ENCODE peak calls at places on chromosome 6, in nine cellular contexts. One of them, this sample, is unnamed.

GRCh38 chr6:108436771-108437170 is 123.9 kb upstream of the FOXO3 start:
- DNase-seq in MM.1S: no peak
- DNase-seq in GM23338: no peak
- DNase-seq in dorsolateral prefrontal cortex: no peak
- DNase-seq in epithelial cell of prostate: no peak
- DNase-seq in brain microvascular endothelial cell: no peak
- DNase-seq in GM12878: no peak
- DNase-seq in colonic mucosa: no peak
- DNase-seq in lower lobe of right lung: no peak
- DNase-seq in this sample: no peak

GRCh38 chr6:81744136-81744535 is 8.3 kb downstream of the TENT5A start:
- DNase-seq in GM23338: no peak
- DNase-seq in MM.1S: no peak
- DNase-seq in epithelial cell of prostate: no peak
- DNase-seq in colonic mucosa: no peak
- DNase-seq in dorsolateral prefrontal cortex: no peak
- DNase-seq in GM12878: no peak
- DNase-seq in brain microvascular endothelial cell: no peak
- DNase-seq in lower lobe of right lung: no peak
- DNase-seq in this sample: no peak

GRCh38 chr6:34384305-34385153 is 7.9 kb downstream of the NUDT3 start:
- DNase-seq in GM12878: no peak
- DNase-seq in epithelial cell of prostate: no peak
- DNase-seq in MM.1S: no peak
- DNase-seq in colonic mucosa: no peak
- DNase-seq in lower lobe of right lung: no peak
- DNase-seq in GM23338: no peak
- DNase-seq in brain microvascular endothelial cell: no peak
- DNase-seq in dorsolateral prefrontal cortex: no peak
- DNase-seq in this sample: no peak

GRCh38 chr6:116450185-116450710 is 10.9 kb upstream of the CALHM6 start:
- DNase-seq in GM23338: no peak
- DNase-seq in GM12878: no peak
- DNase-seq in colonic mucosa: no peak
- DNase-seq in epithelial cell of prostate: no peak
- DNase-seq in lower lobe of right lung: no peak
- DNase-seq in MM.1S: no peak
- DNase-seq in brain microvascular endothelial cell: no peak
- DNase-seq in dorsolateral prefrontal cortex: no peak
- DNase-seq in this sample: no peak

GRCh38 chr6:20444786-20445271 is 43.1 kb downstream of the E2F3 start:
- DNase-seq in colonic mucosa: no peak
- DNase-seq in GM12878: no peak
- DNase-seq in MM.1S: no peak
- DNase-seq in dorsolateral prefrontal cortex: no peak
- DNase-seq in GM23338: no peak
- DNase-seq in epithelial cell of prostate: no peak
- DNase-seq in lower lobe of right lung: no peak
- DNase-seq in brain microvascular endothelial cell: peak; percentile 27
- DNase-seq in this sample: no peak

GRCh38 chr6:151351731-151352130 is 39.6 kb downstream of the ZBTB2 start:
- DNase-seq in dorsolateral prefrontal cortex: no peak
- DNase-seq in GM23338: no peak
- DNase-seq in lower lobe of right lung: no peak
- DNase-seq in epithelial cell of prostate: no peak
- DNase-seq in MM.1S: no peak
- DNase-seq in colonic mucosa: no peak
- DNase-seq in GM12878: no peak
- DNase-seq in brain microvascular endothelial cell: no peak
- DNase-seq in this sample: no peak

GRCh38 chr6:135147637-135148592 is 33.2 kb upstream of the MYB start:
- DNase-seq in GM23338: no peak
- DNase-seq in lower lobe of right lung: no peak
- DNase-seq in epithelial cell of prostate: no peak
- DNase-seq in MM.1S: no peak
- DNase-seq in brain microvascular endothelial cell: peak; percentile 2
- DNase-seq in dorsolateral prefrontal cortex: no peak
- DNase-seq in GM12878: no peak
- DNase-seq in colonic mucosa: no peak
- DNase-seq in this sample: no peak

GRCh38 chr6:139926711-139927110 is 552.3 kb upstream of the CITED2 start:
- DNase-seq in MM.1S: no peak
- DNase-seq in GM23338: no peak
- DNase-seq in GM12878: no peak
- DNase-seq in dorsolateral prefrontal cortex: no peak
- DNase-seq in lower lobe of right lung: no peak
- DNase-seq in brain microvascular endothelial cell: peak; percentile 42
- DNase-seq in colonic mucosa: no peak
- DNase-seq in epithelial cell of prostate: no peak
- DNase-seq in this sample: no peak

GRCh38 chr6:169905041-169905807 is 153.8 kb downstream of the ERMARD start:
- DNase-seq in GM12878: no peak
- DNase-seq in dorsolateral prefrontal cortex: no peak
- DNase-seq in lower lobe of right lung: no peak
- DNase-seq in MM.1S: no peak
- DNase-seq in GM23338: no peak
- DNase-seq in brain microvascular endothelial cell: peak; percentile 46
- DNase-seq in colonic mucosa: peak; percentile 27
- DNase-seq in epithelial cell of prostate: no peak
- DNase-seq in this sample: no peak

GRCh38 chr6:133609404-133610270 is 279.3 kb upstream of the TCF21 start:
- DNase-seq in MM.1S: no peak
- DNase-seq in GM23338: no peak
- DNase-seq in colonic mucosa: no peak
- DNase-seq in dorsolateral prefrontal cortex: no peak
- DNase-seq in GM12878: no peak
- DNase-seq in epithelial cell of prostate: peak; percentile 96
- DNase-seq in brain microvascular endothelial cell: peak; percentile 100
- DNase-seq in lower lobe of right lung: no peak
- DNase-seq in this sample: no peak

GRCh38 chr6:126055449-126055848 is 69.1 kb downstream of the TRMT11 start:
- DNase-seq in dorsolateral prefrontal cortex: no peak
- DNase-seq in epithelial cell of prostate: no peak
- DNase-seq in MM.1S: no peak
- DNase-seq in GM12878: no peak
- DNase-seq in brain microvascular endothelial cell: no peak
- DNase-seq in lower lobe of right lung: no peak
- DNase-seq in colonic mucosa: no peak
- DNase-seq in GM23338: no peak
- DNase-seq in this sample: no peak

GRCh38 chr6:165843121-165843520 is 180.1 kb upstream of the PDE10A start:
- DNase-seq in colonic mucosa: peak; percentile 53
- DNase-seq in GM23338: peak; percentile 36
- DNase-seq in GM12878: no peak
- DNase-seq in lower lobe of right lung: no peak
- DNase-seq in MM.1S: no peak
- DNase-seq in dorsolateral prefrontal cortex: no peak
- DNase-seq in epithelial cell of prostate: no peak
- DNase-seq in brain microvascular endothelial cell: no peak
- DNase-seq in this sample: no peak
- H3K27ac ChIP-seq in colonic mucosa: no peak overlapping the region
- H3K27ac ChIP-seq in GM23338: no peak overlapping the region
- H3K27ac ChIP-seq in GM12878: no peak overlapping the region
- H3K27ac ChIP-seq in lower lobe of right lung: no peak overlapping the region
- H3K27ac ChIP-seq in MM.1S: no peak overlapping the region
- H3K27ac ChIP-seq in dorsolateral prefrontal cortex: no peak overlapping the region
- H3K27ac ChIP-seq in epithelial cell of prostate: no peak overlapping the region
- H3K27ac ChIP-seq in brain microvascular endothelial cell: no peak overlapping the region
- H3K27ac ChIP-seq in this sample: no peak overlapping the region

DNA sequence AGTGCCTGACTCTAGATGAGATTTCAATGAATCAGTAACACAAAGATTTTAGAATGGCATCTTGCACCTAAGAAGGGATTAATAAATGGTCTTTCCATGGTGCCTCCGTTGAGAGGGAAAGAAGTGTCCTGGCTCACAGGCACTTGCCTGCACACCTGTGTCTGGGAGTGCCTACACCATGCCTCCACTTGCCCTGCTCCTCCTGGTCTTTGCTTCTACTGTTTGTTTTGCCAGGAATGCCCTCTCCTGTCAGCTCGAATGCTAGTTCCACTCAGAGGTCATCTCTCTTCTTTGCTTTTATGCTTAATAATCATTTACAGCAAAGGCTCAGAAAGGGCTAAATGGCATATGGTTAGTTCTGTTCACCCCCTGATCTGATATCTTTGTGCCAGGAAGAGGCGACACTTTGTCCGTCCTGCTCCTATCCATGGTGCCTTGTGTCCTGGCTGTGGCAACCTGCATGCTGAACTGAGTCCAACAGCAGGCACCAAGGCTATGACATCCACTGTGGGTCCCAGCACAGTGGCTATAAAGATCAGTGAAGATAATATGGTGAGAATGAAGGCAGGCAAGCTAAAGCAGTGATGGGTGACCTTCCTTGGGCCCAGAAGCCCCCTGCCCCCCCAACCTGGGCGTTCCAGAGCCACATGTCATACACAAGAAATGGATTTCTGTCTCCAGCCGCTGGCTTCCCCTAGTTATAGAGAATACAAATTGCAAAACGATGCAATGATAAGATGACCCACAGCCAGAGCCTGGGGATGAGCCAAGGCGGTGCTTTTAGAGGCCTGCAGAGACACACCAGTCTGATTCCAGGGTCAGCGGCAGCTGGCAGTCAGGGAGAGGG is 1.4 kb downstream of the C6orf132 start:
- DNase-seq in GM12878: no peak
- DNase-seq in dorsolateral prefrontal cortex: no peak
- DNase-seq in brain microvascular endothelial cell: no peak
- DNase-seq in lower lobe of right lung: no peak
- DNase-seq in colonic mucosa: peak; percentile 44
- DNase-seq in MM.1S: no peak
- DNase-seq in epithelial cell of prostate: no peak
- DNase-seq in GM23338: no peak
- DNase-seq in this sample: no peak
- H3K27ac ChIP-seq in GM12878: no peak overlapping the region
- H3K27ac ChIP-seq in dorsolateral prefrontal cortex: no peak overlapping the region
- H3K27ac ChIP-seq in brain microvascular endothelial cell: peak overlapping the region; percentile 91
- H3K27ac ChIP-seq in lower lobe of right lung: peak overlapping the region; percentile 75
- H3K27ac ChIP-seq in colonic mucosa: peak overlapping the region; percentile 85
- H3K27ac ChIP-seq in MM.1S: no peak overlapping the region
- H3K27ac ChIP-seq in epithelial cell of prostate: peak overlapping the region; percentile 94
- H3K27ac ChIP-seq in GM23338: no peak overlapping the region
- H3K27ac ChIP-seq in this sample: no peak overlapping the region

DNA sequence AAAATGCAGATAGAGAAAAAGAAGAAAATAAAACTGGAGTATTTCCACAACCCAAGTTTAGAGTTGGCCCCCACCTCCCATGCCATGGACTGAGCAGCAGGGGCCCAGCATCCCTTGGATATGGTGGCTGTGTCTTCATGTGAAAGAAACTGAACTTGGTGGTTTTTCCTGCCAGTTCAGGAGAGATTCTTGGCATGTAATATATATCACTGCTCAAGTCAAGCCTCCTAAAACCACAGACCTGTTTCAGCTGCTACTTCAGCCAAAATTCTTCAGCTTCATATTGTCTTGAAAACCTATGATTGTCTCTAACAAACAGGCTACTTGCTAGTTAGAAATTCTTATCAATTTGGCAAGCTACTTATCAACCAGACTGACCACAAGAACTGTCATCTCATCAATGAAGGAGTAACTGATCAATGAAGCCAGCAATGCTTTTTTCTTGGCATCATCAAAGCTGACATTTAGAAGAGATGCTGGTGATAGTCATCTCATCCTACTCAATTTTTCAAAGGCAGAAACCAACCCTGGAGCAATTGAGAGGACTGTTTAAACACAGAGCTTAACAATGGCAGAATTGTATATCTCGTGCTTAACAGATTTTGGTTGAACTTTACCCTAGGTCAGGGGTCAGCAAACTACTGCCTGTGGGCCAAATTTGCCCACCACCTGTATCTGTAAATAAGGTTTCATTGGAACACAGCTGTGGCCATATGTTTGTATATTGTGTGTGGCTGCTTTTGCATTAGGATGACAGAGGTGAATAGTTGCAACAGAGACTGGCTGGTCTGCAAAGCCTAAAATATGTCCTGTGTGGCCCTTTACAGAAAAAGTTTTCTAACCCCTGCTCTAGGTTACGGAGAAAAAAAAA is 10.4 kb upstream of the NOL7 start:
- DNase-seq in epithelial cell of prostate: no peak
- DNase-seq in brain microvascular endothelial cell: no peak
- DNase-seq in GM12878: no peak
- DNase-seq in dorsolateral prefrontal cortex: no peak
- DNase-seq in GM23338: no peak
- DNase-seq in lower lobe of right lung: no peak
- DNase-seq in colonic mucosa: no peak
- DNase-seq in MM.1S: no peak
- DNase-seq in this sample: no peak
- H3K27ac ChIP-seq in epithelial cell of prostate: no peak overlapping the region
- H3K27ac ChIP-seq in brain microvascular endothelial cell: no peak overlapping the region
- H3K27ac ChIP-seq in GM12878: no peak overlapping the region
- H3K27ac ChIP-seq in dorsolateral prefrontal cortex: no peak overlapping the region
- H3K27ac ChIP-seq in GM23338: no peak overlapping the region
- H3K27ac ChIP-seq in lower lobe of right lung: no peak overlapping the region
- H3K27ac ChIP-seq in colonic mucosa: no peak overlapping the region
- H3K27ac ChIP-seq in MM.1S: no peak overlapping the region
- H3K27ac ChIP-seq in this sample: no peak overlapping the region

GRCh38 chr6:25025919-25026301 is 90.2 kb upstream of the RIPOR2 start:
- DNase-seq in GM12878: no peak
- DNase-seq in colonic mucosa: no peak
- DNase-seq in brain microvascular endothelial cell: no peak
- DNase-seq in epithelial cell of prostate: no peak
- DNase-seq in GM23338: no peak
- DNase-seq in MM.1S: peak; percentile 47
- DNase-seq in lower lobe of right lung: no peak
- DNase-seq in dorsolateral prefrontal cortex: no peak
- DNase-seq in this sample: no peak

GRCh38 chr6:25026723-25027122 is 91.0 kb upstream of the RIPOR2 start:
- DNase-seq in MM.1S: peak; percentile 68
- DNase-seq in dorsolateral prefrontal cortex: no peak
- DNase-seq in colonic mucosa: no peak
- DNase-seq in GM12878: no peak
- DNase-seq in epithelial cell of prostate: no peak
- DNase-seq in GM23338: no peak
- DNase-seq in brain microvascular endothelial cell: no peak
- DNase-seq in lower lobe of right lung: peak; percentile 81
- DNase-seq in this sample: no peak

GRCh38 chr6:25025248-25025918 is 89.6 kb upstream of the RIPOR2 start:
- DNase-seq in GM23338: no peak
- DNase-seq in epithelial cell of prostate: no peak
- DNase-seq in GM12878: no peak
- DNase-seq in brain microvascular endothelial cell: no peak
- DNase-seq in colonic mucosa: no peak
- DNase-seq in lower lobe of right lung: no peak
- DNase-seq in dorsolateral prefrontal cortex: no peak
- DNase-seq in MM.1S: no peak
- DNase-seq in this sample: no peak

GRCh38 chr6:25028346-25028745 is 92.6 kb upstream of the RIPOR2 start:
- DNase-seq in dorsolateral prefrontal cortex: no peak
- DNase-seq in GM23338: no peak
- DNase-seq in colonic mucosa: no peak
- DNase-seq in epithelial cell of prostate: no peak
- DNase-seq in MM.1S: no peak
- DNase-seq in lower lobe of right lung: no peak
- DNase-seq in GM12878: no peak
- DNase-seq in brain microvascular endothelial cell: no peak
- DNase-seq in this sample: no peak

GRCh38 chr6:25027221-25027916 is 91.6 kb upstream of the RIPOR2 start:
- DNase-seq in epithelial cell of prostate: no peak
- DNase-seq in lower lobe of right lung: peak; percentile 63
- DNase-seq in GM12878: peak; percentile 60
- DNase-seq in colonic mucosa: peak; percentile 29
- DNase-seq in brain microvascular endothelial cell: no peak
- DNase-seq in GM23338: peak; percentile 69
- DNase-seq in dorsolateral prefrontal cortex: no peak
- DNase-seq in MM.1S: peak; percentile 92
- DNase-seq in this sample: no peak
- H3K27ac ChIP-seq in epithelial cell of prostate: no peak overlapping the region
- H3K27ac ChIP-seq in lower lobe of right lung: peak overlapping the region; percentile 76
- H3K27ac ChIP-seq in GM12878: no peak overlapping the region
- H3K27ac ChIP-seq in colonic mucosa: no peak overlapping the region
- H3K27ac ChIP-seq in brain microvascular endothelial cell: no peak overlapping the region
- H3K27ac ChIP-seq in GM23338: peak overlapping the region; percentile 22
- H3K27ac ChIP-seq in dorsolateral prefrontal cortex: no peak overlapping the region
- H3K27ac ChIP-seq in MM.1S: peak overlapping the region; percentile 70
- H3K27ac ChIP-seq in this sample: no peak overlapping the region

This sample was measured in caudate nucleus.